ENCODE peak calls at places on chromosomes 4 and X, in six cellular contexts. H is CD4-positive, alpha-beta memory T cell; N is OCI-LY7; Y is A549; C is upper lobe of right lung; F is prostate gland. K is an unnamed sample.

GRCh38 chr4:8912089-8912455 is 40.4 kb upstream of the HMX1 start:
- DNase-seq in H (no peak), N (no peak), Y (no peak), C (peak; percentile 52), F (no peak), K (no peak)

GRCh38 chr4:53734584-53735363 is 143.5 kb upstream of the LNX1 start:
- DNase-seq in H (no peak), N (no peak), Y (no peak), C (no peak), F (no peak), K (peak; percentile 85)

GRCh38 chr4:100983426-100983825 is 363.9 kb downstream of the PPP3CA start:
- DNase-seq in H (no peak), N (no peak), Y (no peak), C (no peak), F (no peak), K (peak; percentile 58)

GRCh38 chr4:94451669-94452475 is at the start of gene PDLIM5:
- DNase-seq in H (peak; percentile 88), N (peak; percentile 92), Y (peak; percentile 49), C (peak; percentile 94), F (peak; percentile 94), K (peak; percentile 81)

GRCh38 chr4:7187691-7188090 is 4.6 kb upstream of the SORCS2 start:
- DNase-seq in H (no peak), N (no peak), Y (no peak), C (peak; percentile 27), F (no peak), K (no peak)

GRCh38 chr4:823093-823760 is 2.7 kb downstream of the CPLX1 start:
- DNase-seq in H (no peak), N (no peak), Y (no peak), C (peak; percentile 56), F (no peak), K (no peak)

GRCh38 chr4:148787831-148788477 is 345.7 kb upstream of the NR3C2 start:
- DNase-seq in H (no peak), N (no peak), Y (no peak), C (no peak), F (peak; percentile 37), K (no peak)

GRCh38 chr4:123788577-123788976 is 392.0 kb downstream of the SPRY1 start:
- DNase-seq in H (no peak), N (no peak), Y (no peak), C (no peak), F (no peak), K (peak; percentile 55)

GRCh38 chr4:8041868-8042267 is 102.2 kb upstream of the AFAP1 start:
- DNase-seq in H (no peak), N (no peak), Y (no peak), C (no peak), F (no peak), K (no peak)

GRCh38 chr4:138448169-138448568 is 206.0 kb upstream of the SLC7A11 start:
- DNase-seq in H (no peak), N (no peak), Y (no peak), C (no peak), F (no peak), K (peak; percentile 15)

GRCh38 chr4:164252286-164252685 is 501.6 kb upstream of the SMIM31 start:
- DNase-seq in H (no peak), N (no peak), Y (no peak), C (no peak), F (no peak), K (peak; percentile 8)

GRCh38 chr4:112327950-112328349 is 30.8 kb downstream of the ALPK1 start:
- DNase-seq in H (peak; percentile 44), N (peak; percentile 51), Y (no peak), C (no peak), F (no peak), K (peak; percentile 69)

GRCh38 chr4:170872794-170873193 is 783.0 kb upstream of the AADAT start:
- DNase-seq in H (no peak), N (no peak), Y (no peak), C (no peak), F (no peak), K (no peak)

GRCh38 chr4:26075588-26075987 is 161.6 kb downstream of the SMIM20 start:
- DNase-seq in H (no peak), N (no peak), Y (no peak), C (no peak), F (no peak), K (peak; percentile 49)

GRCh38 chr4:40607224-40607623 is 22.4 kb downstream of the RBM47 start:
- DNase-seq in H (no peak), N (no peak), Y (no peak), C (no peak), F (no peak), K (peak; percentile 66)

GRCh38 chr4:124509151-124509550 is 203.4 kb downstream of the ANKRD50 start:
- DNase-seq in H (no peak), N (no peak), Y (no peak), C (no peak), F (no peak), K (no peak)

GRCh38 chr4:23384741-23385140 is 505.1 kb downstream of the PPARGC1A start:
- DNase-seq in H (no peak), N (no peak), Y (no peak), C (no peak), F (no peak), K (no peak)

GRCh38 chr4:120431180-120431579 is 364.5 kb upstream of the MAD2L1 start:
- DNase-seq in H (no peak), N (no peak), Y (no peak), C (no peak), F (no peak), K (no peak)
- H3K4me3 ChIP-seq in H (no peak overlapping the region), N (no peak overlapping the region), Y (no peak overlapping the region), C (no peak overlapping the region), F (no peak overlapping the region), K (no peak overlapping the region)

DNA sequence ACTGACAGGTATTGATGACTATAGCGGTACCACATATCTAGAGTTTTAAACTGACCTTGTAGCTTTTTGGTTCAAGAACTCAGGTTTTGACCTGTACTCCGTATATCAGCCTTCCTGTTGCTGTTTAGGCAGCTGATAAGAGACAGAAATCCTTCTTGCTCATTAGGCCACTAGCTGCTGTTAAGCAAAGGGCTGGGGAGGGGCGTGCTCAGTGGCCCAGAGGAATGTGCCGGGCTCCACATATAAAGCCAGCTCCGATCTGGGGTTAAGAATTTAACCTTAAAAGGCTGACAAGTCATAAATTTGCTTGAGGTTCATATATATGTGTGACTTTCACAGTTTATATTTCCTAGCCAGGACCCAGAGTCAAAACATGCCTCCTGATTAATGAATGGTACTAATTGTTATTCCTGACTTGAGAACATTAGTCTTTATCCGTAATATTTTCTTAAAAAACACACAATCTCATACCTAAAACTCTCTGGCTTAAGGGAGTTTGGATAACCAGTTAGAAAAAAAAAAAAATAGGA is 15.3 kb downstream of the GPC3 start:
- DNase-seq in H (no peak), N (no peak), Y (no peak), C (no peak), F (no peak), K (no peak)
- H3K4me3 ChIP-seq in H (no peak overlapping the region), N (no peak overlapping the region), Y (no peak overlapping the region), C (no peak overlapping the region), F (no peak overlapping the region), K (no peak overlapping the region)

GRCh38 chrX:140092121-140092520 is 126.8 kb upstream of the CXorf66 start:
- DNase-seq in H (no peak), N (no peak), Y (no peak), C (no peak), F (no peak), K (no peak)
- H3K4me3 ChIP-seq in H (no peak overlapping the region), N (no peak overlapping the region), Y (no peak overlapping the region), C (no peak overlapping the region), F (no peak overlapping the region), K (no peak overlapping the region)

GRCh38 chr4:73224886-73225285 is 33.7 kb downstream of the ANKRD17 start:
- DNase-seq in H (no peak), N (no peak), Y (no peak), C (no peak), F (no peak), K (no peak)

GRCh38 chr4:73223258-73223651 is 35.3 kb downstream of the ANKRD17 start:
- DNase-seq in H (no peak), N (no peak), Y (no peak), C (no peak), F (no peak), K (no peak)

GRCh38 chr4:73220815-73221214 is 37.8 kb downstream of the ANKRD17 start:
- DNase-seq in H (no peak), N (no peak), Y (no peak), C (no peak), F (no peak), K (no peak)

GRCh38 chr4:73222466-73223257 is 35.9 kb downstream of the ANKRD17 start:
- DNase-seq in H (peak; percentile 81), N (peak; percentile 73), Y (peak; percentile 65), C (no peak), F (peak; percentile 73), K (peak; percentile 95)

DNA sequence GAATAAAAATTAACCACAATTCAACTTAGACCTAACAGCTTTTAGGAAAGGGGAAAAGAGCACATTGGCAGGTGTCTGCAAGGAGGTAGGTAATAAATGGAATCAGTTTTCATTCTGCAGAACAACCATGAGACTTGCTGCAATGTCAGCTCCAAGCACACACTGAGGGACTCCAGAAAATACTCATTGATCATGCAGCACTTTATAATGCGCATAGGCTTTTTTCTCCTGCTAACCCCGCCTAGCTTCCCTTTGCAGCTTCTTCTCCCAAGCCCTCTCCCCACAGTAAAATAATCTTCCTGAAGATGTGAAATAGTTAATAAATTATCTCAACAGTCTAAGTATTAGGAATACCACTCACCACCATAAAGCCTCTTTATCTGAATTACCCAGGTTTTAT is 36.9 kb downstream of the ANKRD17 start:
- DNase-seq in H (no peak), N (no peak), Y (no peak), C (no peak), F (no peak), K (no peak)
- H3K4me3 ChIP-seq in H (no peak overlapping the region), N (no peak overlapping the region), Y (no peak overlapping the region), C (peak overlapping the region; percentile 54), F (peak overlapping the region; percentile 21), K (peak overlapping the region; percentile 74)

GRCh38 chrX:45765726-45766125 is 565.0 kb upstream of the DIPK2B start:
- DNase-seq in H (no peak), N (no peak), Y (no peak), C (no peak), F (no peak), K (no peak)

GRCh38 chrX:45767021-45767491 is 566.4 kb upstream of the DIPK2B start:
- DNase-seq in H (peak; percentile 24), N (no peak), Y (no peak), C (no peak), F (no peak), K (peak; percentile 55)

GRCh38 chrX:45771114-45771513 is 570.4 kb upstream of the DIPK2B start:
- DNase-seq in H (no peak), N (no peak), Y (peak; percentile 59), C (no peak), F (peak; percentile 19), K (peak; percentile 97)

GRCh38 chrX:45769919-45770582 is 569.4 kb upstream of the DIPK2B start:
- DNase-seq in H (peak; percentile 20), N (no peak), Y (peak; percentile 74), C (peak; percentile 85), F (peak; percentile 58), K (peak; percentile 85)

DNA sequence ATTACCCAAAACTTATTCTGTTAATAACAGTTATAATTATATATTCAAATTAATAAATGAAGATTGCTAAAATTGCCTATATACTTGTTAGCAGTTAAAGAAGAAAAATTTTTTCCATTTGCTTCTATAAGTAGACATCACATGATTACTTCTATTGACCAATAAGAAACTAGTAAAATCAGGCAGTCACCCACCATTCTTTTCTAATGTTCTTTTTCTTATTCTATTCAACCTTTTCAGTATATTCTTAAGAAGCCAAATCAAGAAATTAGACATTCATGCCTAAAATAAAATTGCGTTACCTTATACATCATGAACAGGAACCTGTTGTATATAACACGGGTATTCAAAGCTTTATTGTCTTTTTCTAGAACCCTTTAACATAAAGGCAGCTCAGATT is 568.0 kb upstream of the DIPK2B start:
- DNase-seq in H (no peak), N (no peak), Y (no peak), C (no peak), F (no peak), K (no peak)
- H3K4me3 ChIP-seq in H (peak overlapping the region; percentile 68), N (no peak overlapping the region), Y (peak overlapping the region; percentile 42), C (peak overlapping the region; percentile 57), F (peak overlapping the region; percentile 25), K (peak overlapping the region; percentile 83)

GRCh38 chrX:150508461-150509367 is 59.7 kb upstream of the MTM1 start:
- DNase-seq in H (no peak), N (no peak), Y (no peak), C (peak; percentile 69), F (peak; percentile 17), K (peak; percentile 28)
- H3K4me3 ChIP-seq in H (no peak overlapping the region), N (no peak overlapping the region), Y (no peak overlapping the region), C (no peak overlapping the region), F (no peak overlapping the region), K (no peak overlapping the region)